ENCODE peak calls at places on chromosomes 2 and 18, in five cellular contexts. G, Q, J, W and L are unnamed samples.

GRCh38 chr2:163658556-163658955 is 77.3 kb downstream of the FIGN start:
- DNase-seq in W (no peak), J (no peak), G (no peak), Q (no peak), L (no peak)

GRCh38 chr2:215382011-215382410 is 53.9 kb downstream of the FN1 start:
- DNase-seq in G (no peak), Q (no peak), J (no peak), W (no peak), L (no peak)

GRCh38 chr18:421236-422155 is 79.0 kb downstream of the COLEC12 start:
- DNase-seq in J (no peak), Q (no peak), G (no peak), W (no peak), L (peak)

GRCh38 chr2:160920791-160921303 is 239.4 kb upstream of the TANK start:
- DNase-seq in W (no peak), G (no peak), J (no peak), Q (peak), L (no peak)

GRCh38 chr2:65789923-65790675 is 357.7 kb upstream of the SPRED2 start:
- DNase-seq in G (no peak), W (no peak), J (no peak), Q (no peak), L (no peak)

GRCh38 chr2:124241-124880 is 78.1 kb upstream of the FAM110C start:
- DNase-seq in W (no peak), J (no peak), G (no peak), Q (no peak), L (no peak)

GRCh38 chr2:170354855-170355649 is 177.1 kb downstream of the MYO3B start:
- DNase-seq in W (no peak), J (no peak), G (no peak), Q (no peak), L (no peak)

GRCh38 chr2:71125506-71126294 is 4.3 kb downstream of the MCEE start:
- DNase-seq in G (no peak), Q (no peak), J (no peak), W (no peak), L (no peak)

GRCh38 chr2:26224095-26224494 is 20.3 kb downstream of the HADHA start:
- DNase-seq in J (no peak), Q (no peak), W (no peak), G (no peak), L (no peak)

GRCh38 chr2:27980242-27980641 is 89.7 kb downstream of the BABAM2 start:
- DNase-seq in W (no peak), G (no peak), J (no peak), Q (no peak), L (no peak)

GRCh38 chr2:236309669-236310029 is 45.4 kb upstream of the ASB18 start:
- DNase-seq in G (peak), J (no peak), W (peak), Q (peak), L (peak)

GRCh38 chr2:197378494-197378972 is 56.3 kb downstream of the SF3B1 start:
- DNase-seq in W (peak), J (no peak), G (peak), Q (peak), L (peak)

GRCh38 chr2:216687646-216688045 is 7.7 kb downstream of the IGFBP5 start:
- DNase-seq in W (peak), G (peak), J (no peak), Q (no peak), L (peak)

GRCh38 chr18:8041526-8042111 is 474.5 kb downstream of the PTPRM start:
- DNase-seq in W (no peak), J (no peak), G (no peak), Q (no peak), L (no peak)

GRCh38 chr2:54107903-54108615 is 7.4 kb upstream of the ACYP2 start:
- DNase-seq in J (no peak), Q (no peak), G (no peak), W (no peak), L (no peak)

GRCh38 chr2:3111267-3111666 is 266.4 kb downstream of the EIPR1 start:
- DNase-seq in J (no peak), W (no peak), Q (no peak), G (no peak), L (no peak)

GRCh38 chr2:174802459-174802858 is 38.2 kb upstream of the CHRNA1 start:
- DNase-seq in G (no peak), J (no peak), W (no peak), Q (no peak), L (no peak)

GRCh38 chr18:12462242-12462641 is 54.5 kb downstream of the PRELID3A start:
- DNase-seq in Q (no peak), W (no peak), J (no peak), G (no peak), L (no peak)

GRCh38 chr18:25880441-25880840 is 210.0 kb downstream of the SS18 start:
- DNase-seq in W (no peak), Q (no peak), J (no peak), G (no peak), L (no peak)

GRCh38 chr2:69685321-69686048 is 41.9 kb upstream of the AAK1 start:
- DNase-seq in Q (peak), G (no peak), J (peak), W (no peak), L (peak)

GRCh38 chr18:69408522-69408921 is 7.8 kb downstream of the DOK6 start:
- DNase-seq in W (no peak), J (no peak), G (no peak), Q (no peak), L (no peak)

GRCh38 chr2:160751021-160751420 is 257.4 kb upstream of the RBMS1 start:
- DNase-seq in J (no peak), G (no peak), Q (no peak), W (no peak), L (no peak)

GRCh38 chr2:46939596-46940359 is 24.2 kb upstream of the MCFD2 start:
- DNase-seq in G (no peak), W (no peak), Q (no peak), J (no peak), L (no peak)

GRCh38 chr2:17835511-17835910 is 19.3 kb downstream of the MSGN1 start:
- DNase-seq in Q (no peak), J (no peak), G (no peak), W (no peak), L (no peak)

GRCh38 chr2:43217228-43218220 is 8.9 kb downstream of the ZFP36L2 start:
- DNase-seq in W (no peak), J (no peak), Q (no peak), G (no peak), L (no peak)

GRCh38 chr18:2891526-2892431 is 45.0 kb downstream of the EMILIN2 start:
- DNase-seq in W (no peak), Q (no peak), J (no peak), G (no peak), L (no peak)

GRCh38 chr18:2406544-2406943 is 164.8 kb downstream of the METTL4 start:
- DNase-seq in W (no peak), G (no peak), J (no peak), Q (peak), L (no peak)

GRCh38 chr2:88639865-88640264 is 12.6 kb upstream of the EIF2AK3 start:
- DNase-seq in Q (no peak), W (no peak), J (no peak), G (no peak), L (no peak)

GRCh38 chr18:2513616-2514015 is 57.7 kb downstream of the METTL4 start:
- DNase-seq in Q (no peak), G (no peak), W (no peak), J (no peak), L (no peak)

GRCh38 chr2:4246364-4247131 is 543.2 kb downstream of the DCDC2C start:
- DNase-seq in J (no peak), G (no peak), Q (no peak), W (no peak), L (no peak)

GRCh38 chr2:76953733-76954347 is 568.3 kb downstream of the LRRTM4 start:
- DNase-seq in W (no peak), Q (peak), J (no peak), G (peak), L (no peak)

GRCh38 chr18:48754559-48754958 is 196.2 kb downstream of the SMAD7 start:
- DNase-seq in Q (no peak), G (no peak), J (no peak), W (no peak), L (no peak)

GRCh38 chr2:20231632-20232031 is 6.7 kb upstream of the SDC1 start:
- DNase-seq in J (peak), W (peak), Q (no peak), G (no peak), L (peak)

GRCh38 chr2:111534816-111535803 is 348.9 kb downstream of the ANAPC1 start:
- DNase-seq in J (peak), Q (peak), G (no peak), W (no peak), L (peak)

GRCh38 chr2:26982102-26982742 is 11.8 kb downstream of the MAPRE3 start:
- DNase-seq in W (peak), Q (peak), J (no peak), G (peak), L (peak)

GRCh38 chr2:114068438-114068837 is 178.5 kb downstream of the ACTR3 start:
- DNase-seq in J (no peak), G (no peak), Q (peak), W (no peak), L (peak)

DNA sequence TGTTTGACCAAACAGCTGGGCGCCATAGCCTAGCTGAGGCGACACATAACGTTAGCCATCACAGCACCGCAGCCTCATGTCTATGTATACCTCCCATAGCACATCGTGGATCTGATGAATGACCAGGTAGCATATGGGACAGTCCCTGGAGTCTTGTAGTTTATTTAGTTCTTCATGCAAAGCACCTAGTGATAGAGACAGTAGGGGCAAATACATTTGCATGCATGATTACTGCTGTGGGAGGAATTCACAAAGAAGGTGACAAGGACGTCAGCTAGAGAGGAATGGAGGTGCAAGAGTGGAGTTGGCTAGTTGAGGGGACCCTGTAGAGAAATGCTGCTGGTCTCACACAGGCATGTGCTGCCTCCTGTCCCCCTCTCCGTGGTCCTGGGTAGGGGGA is 478.9 kb upstream of the HS6ST1 start:
- DNase-seq in G (no peak), W (no peak), J (no peak), Q (no peak), L (no peak)
- TF ChIP-seq CTCF in G (no peak), W (no peak), J (no peak), Q (no peak), L (no peak)

DNA sequence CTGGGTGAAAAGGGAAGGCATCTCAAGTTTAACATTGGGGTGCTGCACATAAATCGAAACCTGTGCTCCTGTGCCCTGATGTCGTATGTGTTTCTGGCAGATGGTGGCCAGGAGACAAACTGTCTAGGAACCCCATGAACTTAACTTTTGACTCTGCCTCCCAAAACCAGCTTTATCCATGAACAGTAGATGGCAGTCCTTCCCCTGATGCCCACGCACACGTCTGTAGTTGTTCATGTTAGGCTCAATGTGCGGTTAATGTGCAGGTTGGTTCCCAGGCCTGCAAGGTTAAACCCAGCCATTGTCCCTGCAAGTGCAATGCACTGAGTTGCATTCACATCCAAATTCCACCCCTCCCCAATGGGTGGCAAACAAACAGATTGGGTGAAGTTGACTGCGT is 44.1 kb upstream of the SIX3 start:
- DNase-seq in G (no peak), J (no peak), W (no peak), Q (no peak), L (peak)
- TF ChIP-seq CTCF in G (no peak), J (peak), W (peak), Q (no peak), L (no peak)

GRCh38 chr18:21996261-21996892 is 173.0 kb upstream of the GATA6 start:
- DNase-seq in Q (peak), W (no peak), G (no peak), J (no peak), L (no peak)

GRCh38 chr18:21998531-21998930 is 170.9 kb upstream of the GATA6 start:
- DNase-seq in J (no peak), Q (no peak), G (no peak), W (no peak), L (no peak)

GRCh38 chr18:21991897-21992296 is 177.5 kb upstream of the GATA6 start:
- DNase-seq in W (no peak), G (no peak), Q (no peak), J (no peak), L (no peak)

GRCh38 chr18:22001912-22002487 is 167.4 kb upstream of the GATA6 start:
- DNase-seq in G (no peak), Q (no peak), J (no peak), W (no peak), L (peak)

GRCh38 chr18:21997207-21998143 is 171.9 kb upstream of the GATA6 start:
- DNase-seq in J (no peak), Q (peak), G (peak), W (peak), L (peak)
- TF ChIP-seq CTCF in J (peak), Q (peak), G (peak), W (peak), L (peak)

GRCh38 chr2:226799211-226799975 is at the start of gene IRS1:
- DNase-seq in Q (peak), W (no peak), J (no peak), G (peak), L (peak)
- TF ChIP-seq CTCF in Q (no peak), W (peak), J (no peak), G (peak), L (peak)

DNA sequence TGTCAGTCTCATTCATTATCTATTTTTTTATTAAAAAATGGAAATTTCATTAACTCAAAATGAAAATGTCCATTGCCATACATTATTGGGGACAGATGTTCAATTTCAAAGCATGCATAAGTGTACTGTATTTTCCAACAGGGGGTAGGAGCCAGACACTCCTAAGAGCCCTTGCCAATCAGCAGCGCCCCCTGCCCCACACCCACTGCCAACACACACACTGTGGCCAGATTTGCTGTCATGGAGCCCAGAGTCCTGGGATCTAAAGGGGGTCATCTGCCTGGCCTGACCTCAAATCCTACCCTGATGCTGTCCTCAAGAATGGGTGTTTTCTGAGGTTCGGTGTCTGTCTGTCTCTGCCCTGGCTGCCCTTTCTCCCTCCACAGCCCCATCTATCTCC is 162.2 kb upstream of the TWIST2 start:
- DNase-seq in J (no peak), G (no peak), Q (no peak), W (no peak), L (no peak)
- TF ChIP-seq CTCF in J (no peak), G (no peak), Q (no peak), W (no peak), L (no peak)

DNA sequence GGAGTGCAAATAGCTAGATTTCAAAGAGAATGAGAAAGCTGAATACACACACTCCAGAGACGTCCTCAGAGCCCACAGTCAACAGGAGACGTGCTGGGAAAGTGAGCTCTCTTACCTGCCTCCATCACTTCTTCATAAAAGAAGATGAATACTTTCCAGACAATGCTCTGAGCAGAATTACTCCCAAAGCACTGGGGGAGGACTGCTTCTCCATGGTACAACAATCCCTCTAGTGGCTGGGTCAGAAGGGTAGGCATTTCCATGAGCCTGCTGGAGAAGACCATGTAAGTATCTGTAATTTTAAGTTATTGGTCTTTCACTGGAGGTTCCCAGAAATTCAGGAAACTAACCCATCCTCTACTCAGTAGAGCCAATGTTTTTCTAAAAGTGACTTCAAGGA is 190.3 kb downstream of the RBM43 start:
- DNase-seq in W (no peak), Q (peak), J (no peak), G (peak), L (peak)
- TF ChIP-seq CTCF in W (peak), Q (peak), J (peak), G (no peak), L (peak)

GRCh38 chr2:218127929-218128455 is 2.2 kb downstream of the CXCR2 start:
- DNase-seq in W (no peak), J (no peak), G (no peak), Q (no peak), L (no peak)

GRCh38 chr2:218128781-218129478 is 3.1 kb downstream of the CXCR2 start:
- DNase-seq in Q (no peak), G (no peak), J (no peak), W (no peak), L (no peak)

GRCh38 chr2:218129756-218130155 is 3.9 kb downstream of the CXCR2 start:
- DNase-seq in J (no peak), Q (no peak), G (no peak), W (no peak), L (no peak)

GRCh38 chr2:218130822-218131221 is 5.0 kb downstream of the CXCR2 start:
- DNase-seq in Q (no peak), G (no peak), J (no peak), W (no peak), L (no peak)

DNA sequence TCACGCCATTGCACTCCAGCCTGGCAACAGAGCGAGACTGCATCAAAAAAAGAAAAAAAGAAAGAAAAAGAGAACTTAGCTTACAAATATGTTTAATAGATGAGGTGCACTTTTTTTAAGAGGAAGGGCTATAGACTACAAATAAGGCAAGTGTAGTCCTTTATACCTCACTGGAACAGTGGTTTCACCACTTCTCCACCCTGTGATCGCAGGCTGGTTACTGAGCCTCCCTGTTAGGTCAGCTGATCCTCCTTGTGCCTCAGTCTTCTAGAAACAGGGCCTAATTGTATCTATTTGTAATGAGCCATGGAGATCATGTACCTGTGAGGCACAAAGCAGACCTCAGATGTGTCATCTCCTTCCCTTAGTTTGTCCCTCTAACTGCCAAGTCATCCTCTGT is 4.5 kb downstream of the CXCR2 start:
- DNase-seq in Q (no peak), G (no peak), W (no peak), J (no peak), L (no peak)
- TF ChIP-seq CTCF in Q (no peak), G (no peak), W (no peak), J (no peak), L (no peak)

GRCh38 chr2:218291934-218292699 is at the start of gene TMBIM1:
- DNase-seq in W (peak), G (peak), Q (peak), J (no peak), L (peak)
- TF ChIP-seq CTCF in W (peak), G (peak), Q (peak), J (peak), L (peak)